ENCODE peak calls at places on chromosome 22, in seven cellular contexts. Q is cardiac fibroblast, J is amygdala, S is HTR-8/SVneo, C is pons, K is LHCN-M2, T is anterior cingulate cortex. E is an unnamed sample.

GRCh38 chr22:41946360-41947180 is at the start of gene CENPM:
- DNase-seq in Q (peak; percentile 95), J (peak; percentile 88), S (peak; percentile 95), C (peak; percentile 88), K (peak; percentile 94), T (peak; percentile 87), E (peak; percentile 94)

GRCh38 chr22:44588348-44588747 is 90.3 kb upstream of the RTL6 start:
- DNase-seq in Q (no peak), J (no peak), S (no peak), C (no peak), K (no peak), T (no peak), E (no peak)

GRCh38 chr22:36331912-36332622 is 55.7 kb downstream of the MYH9 start:
- DNase-seq in Q (peak; percentile 66), J (peak; percentile 44), S (no peak), C (peak; percentile 62), K (no peak), T (no peak), E (peak; percentile 67)

GRCh38 chr22:37498289-37498909 is 12.2 kb upstream of the MFNG start:
- DNase-seq in Q (no peak), J (no peak), S (no peak), C (no peak), K (no peak), T (no peak), E (no peak)

GRCh38 chr22:45879552-45879949 is 97.4 kb downstream of the WNT7B start:
- DNase-seq in Q (no peak), J (no peak), S (no peak), C (peak; percentile 5), K (no peak), T (no peak), E (no peak)

GRCh38 chr22:40196628-40197027 is 18.9 kb downstream of the TNRC6B start:
- DNase-seq in Q (peak; percentile 94), J (no peak), S (peak; percentile 19), C (no peak), K (peak; percentile 91), T (no peak), E (no peak)

GRCh38 chr22:16601437-16602223 is 9.0 kb upstream of the CCT8L2 start:
- DNase-seq in Q (no peak), J (no peak), S (no peak), C (peak; percentile 6), K (peak; percentile 12), T (no peak), E (no peak)

GRCh38 chr22:27223317-27224177 is 566.2 kb downstream of the MIAT start:
- DNase-seq in Q (peak; percentile 96), J (no peak), S (peak; percentile 49), C (no peak), K (peak; percentile 92), T (no peak), E (no peak)

GRCh38 chr22:39469681-39470461 is 13.1 kb downstream of the MGAT3 start:
- DNase-seq in Q (no peak), J (peak; percentile 79), S (no peak), C (peak; percentile 92), K (no peak), T (peak; percentile 49), E (no peak)

GRCh38 chr22:20393705-20394476 is at the start of gene ZNF74:
- DNase-seq in Q (peak; percentile 92), J (peak; percentile 74), S (peak; percentile 80), C (peak; percentile 92), K (peak; percentile 92), T (peak; percentile 84), E (peak; percentile 91)

GRCh38 chr22:45889539-45890350 is 87.2 kb downstream of the WNT7B start:
- DNase-seq in Q (peak; percentile 29), J (no peak), S (no peak), C (no peak), K (no peak), T (no peak), E (no peak)

GRCh38 chr22:35376728-35377472 is 4.0 kb upstream of the HMOX1 start:
- DNase-seq in Q (peak; percentile 100), J (peak; percentile 64), S (peak; percentile 84), C (peak; percentile 95), K (peak; percentile 99), T (peak; percentile 55), E (peak; percentile 21)

GRCh38 chr22:23893957-23894709 is at the start of gene MIF:
- DNase-seq in Q (peak; percentile 92), J (peak; percentile 79), S (peak; percentile 83), C (peak; percentile 92), K (peak; percentile 92), T (peak; percentile 86), E (peak; percentile 97)

GRCh38 chr22:45429921-45430775 is 16.7 kb downstream of the RIBC2 start:
- DNase-seq in Q (no peak), J (no peak), S (no peak), C (no peak), K (no peak), T (no peak), E (no peak)

GRCh38 chr22:32665676-32666075 is 135.8 kb upstream of the TIMP3 start:
- DNase-seq in Q (no peak), J (no peak), S (peak; percentile 8), C (no peak), K (peak; percentile 48), T (no peak), E (no peak)

GRCh38 chr22:30078320-30079311 is 1.6 kb upstream of the HORMAD2 start:
- DNase-seq in Q (no peak), J (no peak), S (no peak), C (no peak), K (no peak), T (no peak), E (no peak)

GRCh38 chr22:23509571-23510302 is 70.4 kb downstream of the IGLL1 start:
- DNase-seq in Q (peak; percentile 53), J (no peak), S (no peak), C (no peak), K (no peak), T (no peak), E (no peak)

GRCh38 chr22:40156001-40156516 is 21.7 kb upstream of the TNRC6B start:
- DNase-seq in Q (peak; percentile 47), J (no peak), S (peak; percentile 44), C (no peak), K (no peak), T (no peak), E (no peak)

GRCh38 chr22:17167486-17167885 is 8.4 kb upstream of the HDHD5 start:
- DNase-seq in Q (no peak), J (no peak), S (no peak), C (peak; percentile 47), K (no peak), T (peak; percentile 19), E (peak; percentile 67)

GRCh38 chr22:28030442-28030841 is 111.4 kb upstream of the PITPNB start:
- DNase-seq in Q (no peak), J (no peak), S (no peak), C (no peak), K (no peak), T (no peak), E (no peak)